ENCODE peak calls at places on chromosomes 12 and 14, in four cellular contexts. U is SK-N-SH, B is neural progenitor cell, H is HCT116. W is an unnamed sample.

GRCh38 chr12:68727776-68728175 is 18.2 kb upstream of the SLC35E3 start:
- DNase-seq in U (no peak), B (no peak), H (no peak), W (no peak)

GRCh38 chr12:56953314-56953713 is 4.1 kb downstream of the RDH16 start:
- DNase-seq in U (no peak), B (no peak), H (no peak), W (peak; percentile 29)

GRCh38 chr14:100239200-100239839 is 376 bp downstream of the YY1 start:
- DNase-seq in U (no peak), B (no peak), H (no peak), W (peak; percentile 60)

GRCh38 chr14:50560929-50561280 is 960 bp downstream of the ATL1 start:
- DNase-seq in U (peak; percentile 74), B (peak; percentile 79), H (no peak), W (peak; percentile 65)

GRCh38 chr14:74401504-74402241 is 24.3 kb downstream of the SYNDIG1L start:
- DNase-seq in U (peak; percentile 63), B (peak; percentile 76), H (no peak), W (peak; percentile 91)

GRCh38 chr14:71103662-71104484 is 196.6 kb downstream of the PCNX1 start:
- DNase-seq in U (peak; percentile 46), B (peak; percentile 60), H (peak; percentile 41), W (no peak)

GRCh38 chr14:30251017-30251416 is 307.9 kb upstream of the G2E3 start:
- DNase-seq in U (no peak), B (no peak), H (no peak), W (no peak)

GRCh38 chr12:1663440-1664132 is 27.3 kb upstream of the ADIPOR2 start:
- DNase-seq in U (no peak), B (no peak), H (no peak), W (no peak)

GRCh38 chr12:116044181-116044580 is 233.3 kb downstream of the MED13L start:
- DNase-seq in U (no peak), B (no peak), H (no peak), W (no peak)

GRCh38 chr12:81874166-81874565 is 115.0 kb upstream of the PPFIA2 start:
- DNase-seq in U (peak; percentile 1), B (no peak), H (no peak), W (no peak)

GRCh38 chr12:47652491-47653234 is 53.2 kb downstream of the RPAP3 start:
- DNase-seq in U (no peak), B (no peak), H (no peak), W (peak; percentile 74)

GRCh38 chr14:72723741-72724530 is 170.0 kb downstream of the DPF3 start:
- DNase-seq in U (no peak), B (no peak), H (no peak), W (no peak)

GRCh38 chr14:37903561-37904191 is 304.0 kb upstream of the SSTR1 start:
- DNase-seq in U (peak; percentile 4), B (peak; percentile 68), H (peak; percentile 28), W (peak; percentile 58)

GRCh38 chr12:27361372-27361771 is 28.7 kb downstream of the BMAL2 start:
- DNase-seq in U (no peak), B (no peak), H (no peak), W (no peak)

GRCh38 chr12:54404061-54405004 is 14.7 kb downstream of the ITGA5 start:
- DNase-seq in U (peak; percentile 64), B (peak; percentile 84), H (peak; percentile 31), W (peak; percentile 97)

GRCh38 chr12:15540469-15540872 is 218.2 kb downstream of the PTPRO start:
- DNase-seq in U (no peak), B (no peak), H (no peak), W (no peak)

GRCh38 chr12:75975692-75976091 is 55.9 kb downstream of the PHLDA1 start:
- DNase-seq in U (no peak), B (no peak), H (no peak), W (no peak)

GRCh38 chr12:57722716-57723629 is 15.6 kb downstream of the AGAP2 start:
- DNase-seq in U (no peak), B (no peak), H (no peak), W (peak; percentile 41)

GRCh38 chr12:2057041-2057792 is 4.4 kb downstream of the CACNA1C start:
- DNase-seq in U (peak; percentile 75), B (peak; percentile 93), H (peak; percentile 34), W (peak; percentile 99)

GRCh38 chr12:124497658-124498057 is 69.8 kb downstream of the NCOR2 start:
- DNase-seq in U (peak; percentile 61), B (no peak), H (no peak), W (no peak)

GRCh38 chr12:42565001-42565400 is 24.5 kb downstream of the PRICKLE1 start:
- DNase-seq in U (no peak), B (no peak), H (no peak), W (peak; percentile 53)

GRCh38 chr12:94535614-94535932 is 75.9 kb upstream of the CEP83 start:
- DNase-seq in U (no peak), B (peak; percentile 13), H (no peak), W (no peak)

GRCh38 chr14:69342928-69343525 is 55.1 kb downstream of the ERH start:
- DNase-seq in U (no peak), B (no peak), H (no peak), W (no peak)

GRCh38 chr14:51661504-51661903 is 9.8 kb downstream of the FRMD6 start:
- DNase-seq in U (no peak), B (no peak), H (no peak), W (no peak)

GRCh38 chr14:66009104-66009503 is 477.1 kb upstream of the CCDC196 start:
- DNase-seq in U (no peak), B (peak; percentile 45), H (peak; percentile 13), W (peak; percentile 53)

GRCh38 chr12:39643052-39643451 is 23.4 kb upstream of the ABCD2 start:
- DNase-seq in U (no peak), B (no peak), H (no peak), W (no peak)
- H3K4me1 ChIP-seq in U (no peaks in the 10 kb centered on the region), B (no peaks in the 10 kb centered on the region), H (no peaks in the 10 kb centered on the region), W (no peaks in the 10 kb centered on the region)

GRCh38 chr14:78902010-78902623 is 731.9 kb downstream of the NRXN3 start:
- DNase-seq in U (peak; percentile 7), B (peak; percentile 79), H (no peak), W (peak; percentile 80)
- H3K9ac ChIP-seq in U (no peak overlapping the region), B (no peak overlapping the region), H (no peak overlapping the region), W (no peak overlapping the region)

GRCh38 chr14:21030531-21030930 is 514 bp downstream of the TPPP2 start:
- DNase-seq in U (no peak), B (no peak), H (no peak), W (no peak)

GRCh38 chr14:21032326-21033154 is 2.1 kb downstream of the RNASE13 start:
- DNase-seq in U (no peak), B (no peak), H (no peak), W (no peak)

GRCh38 chr14:21038416-21039058 is 3.6 kb upstream of the RNASE7 start:
- DNase-seq in U (no peak), B (no peak), H (no peak), W (no peak)

GRCh38 chr14:21036746-21037145 is 2.1 kb upstream of the RNASE13 start:
- DNase-seq in U (no peak), B (no peak), H (no peak), W (no peak)

DNA sequence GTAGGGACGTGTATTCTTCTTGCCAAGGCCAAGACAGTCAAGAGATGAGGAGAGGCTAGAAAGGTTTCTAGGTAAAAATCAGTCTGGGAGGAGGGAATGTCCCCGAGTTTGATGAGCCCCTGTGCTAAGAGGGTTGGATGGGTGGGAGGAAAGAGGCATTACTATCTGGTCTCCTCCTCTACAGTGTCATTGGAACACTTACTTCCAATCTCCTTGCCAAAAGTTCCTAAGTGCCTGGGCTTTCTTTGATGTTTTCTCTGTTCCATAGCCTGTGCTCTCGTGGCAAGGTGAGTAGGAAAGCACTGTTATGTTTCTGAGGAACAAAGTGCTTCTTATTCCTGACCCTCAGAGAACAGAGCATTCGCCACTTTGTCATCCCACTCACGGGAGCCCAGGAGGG is at the start of gene RNASE13:
- DNase-seq in U (no peak), B (no peak), H (no peak), W (no peak)
- H3K4me3 ChIP-seq in U (no peak within 1 kb of the TSS), B (no peak within 1 kb of the TSS), H (no peak within 1 kb of the TSS), W (no peak within 1 kb of the TSS)

GRCh38 chr12:65408448-65408847 is 130.0 kb downstream of the MSRB3 start:
- DNase-seq in U (no peak), B (no peak), H (no peak), W (no peak)

GRCh38 chr12:65407388-65408149 is 129.1 kb downstream of the MSRB3 start:
- DNase-seq in U (no peak), B (no peak), H (no peak), W (no peak)

GRCh38 chr12:65403188-65403587 is 124.7 kb downstream of the MSRB3 start:
- DNase-seq in U (no peak), B (no peak), H (no peak), W (no peak)
- H3K4me1 ChIP-seq in U (no peaks in the 10 kb centered on the region), B (no peaks in the 10 kb centered on the region), H (no peaks in the 10 kb centered on the region), W (no peaks in the 10 kb centered on the region)

GRCh38 chr12:4540170-4540569 is 1.5 kb downstream of the RAD51AP1 start:
- DNase-seq in U (no peak), B (no peak), H (no peak), W (no peak)
- H3K9ac ChIP-seq in U (peak overlapping the region; percentile 93), B (peak overlapping the region; percentile 100), H (peak overlapping the region; percentile 92), W (peak overlapping the region; percentile 9)

GRCh38 chr14:43449291-43449690 is 1057.8 kb downstream of the FSCB start:
- DNase-seq in U (no peak), B (no peak), H (no peak), W (no peak)
- H3K4me3 ChIP-seq in U (no peak overlapping the region), B (no peak overlapping the region), H (no peak overlapping the region), W (no peak overlapping the region)

GRCh38 chr12:120546050-120546386 is 11.9 kb downstream of the RNF10 start:
- DNase-seq in U (no peak), B (no peak), H (no peak), W (no peak)
- H3K4me1 ChIP-seq in U (peaks cover 5% of the 10 kb centered on the region), B (no peaks in the 10 kb centered on the region), H (no peaks in the 10 kb centered on the region), W (peaks cover 4% of the 10 kb centered on the region)

GRCh38 chr12:108950991-108951739 is 69.7 kb downstream of the SVOP start:
- DNase-seq in U (peak; percentile 53), B (peak; percentile 84), H (peak; percentile 70), W (peak; percentile 93)
- H3K9ac ChIP-seq in U (no peak overlapping the region), B (no peak overlapping the region), H (peak overlapping the region; percentile 10), W (no peak overlapping the region)